ENCODE peak calls at places on chromosomes 3 and 15, in four cellular contexts. O, F, Y and H are unnamed samples. For H3K27me3, the result is how much of the 10 kb centered on the place peaks cover.

GRCh38 chr3:171297228-171297627 is 163.0 kb downstream of the TNIK start:
- DNase-seq in F (no peak), Y (no peak), O (no peak), H (no peak)

GRCh38 chr3:70916375-70917055 is 604.1 kb upstream of the MDFIC2 start:
- DNase-seq in O (no peak), F (no peak), Y (peak), H (no peak)

GRCh38 chr15:36977620-36978610 is 122.4 kb downstream of the MEIS2 start:
- DNase-seq in O (no peak), Y (peak), F (no peak), H (no peak)

GRCh38 chr3:169133178-169134161 is 530.0 kb downstream of the MECOM start:
- DNase-seq in F (no peak), Y (no peak), O (no peak), H (no peak)

GRCh38 chr3:7371693-7372572 is 511.0 kb downstream of the GRM7 start:
- DNase-seq in Y (no peak), O (no peak), F (no peak), H (no peak)

GRCh38 chr15:47846911-47847310 is 129.6 kb downstream of the SEMA6D start:
- DNase-seq in Y (no peak), O (no peak), F (no peak), H (no peak)

GRCh38 chr3:115154611-115155010 is 7.5 kb upstream of the ZBTB20 start:
- DNase-seq in O (no peak), Y (no peak), F (no peak), H (no peak)

GRCh38 chr3:152452318-152452717 is 183.6 kb downstream of the MBNL1 start:
- DNase-seq in Y (no peak), O (no peak), F (no peak), H (no peak)

GRCh38 chr3:138089091-138089490 is 26.3 kb downstream of the DZIP1L start:
- DNase-seq in O (no peak), F (no peak), Y (peak), H (no peak)

GRCh38 chr3:58567251-58567515 is 10.0 kb downstream of the FAM107A start:
- DNase-seq in Y (no peak), F (no peak), O (no peak), H (no peak)

GRCh38 chr15:55322452-55322851 is 3.4 kb downstream of the PIGB start:
- DNase-seq in O (no peak), Y (peak), F (no peak), H (no peak)

GRCh38 chr3:104291437-104291851 is 1075.3 kb upstream of the ALCAM start:
- DNase-seq in Y (no peak), O (no peak), F (no peak), H (no peak)

GRCh38 chr15:88274534-88275460 is 18.3 kb upstream of the NTRK3 start:
- DNase-seq in Y (peak), O (no peak), F (peak), H (peak)

GRCh38 chr15:43969802-43970375 is 143.1 kb downstream of the WDR76 start:
- DNase-seq in Y (no peak), O (no peak), F (no peak), H (no peak)

GRCh38 chr3:193572426-193572908 is 17.8 kb upstream of the ATP13A4 start:
- DNase-seq in Y (peak), O (no peak), F (peak), H (peak)

GRCh38 chr3:41574900-41575299 is 375.6 kb downstream of the CTNNB1 start:
- DNase-seq in Y (no peak), F (no peak), O (no peak), H (no peak)

GRCh38 chr15:20340331-20340811 is 201.2 kb downstream of the GOLGA6L6 start:
- DNase-seq in O (no peak), F (no peak), Y (no peak), H (no peak)

GRCh38 chr15:68894208-68894607 is 36.1 kb upstream of the SPESP1 start:
- DNase-seq in F (no peak), O (no peak), Y (no peak), H (no peak)

GRCh38 chr3:115087512-115087911 is 59.6 kb downstream of the ZBTB20 start:
- DNase-seq in F (no peak), O (no peak), Y (no peak), H (no peak)

GRCh38 chr3:8313591-8314298 is 187.9 kb upstream of the LMCD1 start:
- DNase-seq in F (no peak), Y (no peak), O (no peak), H (no peak)

GRCh38 chr3:121883507-121883906 is 10.7 kb upstream of the SLC15A2 start:
- DNase-seq in F (no peak), Y (peak), O (no peak), H (no peak)

GRCh38 chr3:141094851-141095545 is 43.9 kb downstream of the SPSB4 start:
- DNase-seq in O (no peak), F (no peak), Y (no peak), H (no peak)

GRCh38 chr3:179624471-179624870 is 19.9 kb downstream of the NDUFB5 start:
- DNase-seq in Y (no peak), O (no peak), F (no peak), H (no peak)

GRCh38 chr15:88701561-88702095 is 62.8 kb downstream of the ISG20 start:
- DNase-seq in F (peak), Y (peak), O (no peak), H (no peak)

GRCh38 chr15:52790941-52791751 is 1.0 kb upstream of the ONECUT1 start:
- DNase-seq in Y (no peak), O (no peak), F (peak), H (no peak)

GRCh38 chr15:82051664-82052063 is 5.8 kb upstream of the MEX3B start:
- DNase-seq in O (no peak), Y (no peak), F (no peak), H (no peak)

GRCh38 chr15:90058308-90058707 is 44.0 kb downstream of the IDH2 start:
- DNase-seq in F (no peak), Y (no peak), O (peak), H (no peak)

GRCh38 chr15:71790081-71790480 is 20.3 kb upstream of the NR2E3 start:
- DNase-seq in O (no peak), Y (no peak), F (peak), H (no peak)

GRCh38 chr3:115146032-115146417 is 1.1 kb downstream of the ZBTB20 start:
- DNase-seq in O (no peak), Y (peak), F (no peak), H (no peak)

GRCh38 chr3:161051856-161052255 is 53.3 kb downstream of the B3GALNT1 start:
- DNase-seq in F (no peak), Y (no peak), O (no peak), H (no peak)

GRCh38 chr3:32412887-32413286 is 21.2 kb downstream of the CMTM7 start:
- DNase-seq in Y (no peak), F (no peak), O (no peak), H (no peak)

GRCh38 chr15:100049936-100050876 is 291.6 kb downstream of the ADAMTS17 start:
- DNase-seq in F (no peak), Y (no peak), O (no peak), H (no peak)

GRCh38 chr15:95105229-95105628 is 873.9 kb downstream of the MCTP2 start:
- DNase-seq in Y (no peak), O (no peak), F (no peak), H (no peak)

GRCh38 chr15:96247631-96248305 is 82.7 kb upstream of the NR2F2 start:
- DNase-seq in Y (no peak), F (no peak), O (no peak), H (no peak)

GRCh38 chr3:98734737-98735136 is 28.4 kb upstream of the ST3GAL6 start:
- DNase-seq in F (no peak), O (no peak), Y (no peak), H (no peak)

GRCh38 chr15:67784057-67784781 is 41.1 kb upstream of the SKOR1 start:
- DNase-seq in F (no peak), Y (no peak), O (peak), H (no peak)

GRCh38 chr15:69860316-69860715 is 237.4 kb downstream of the TLE3 start:
- DNase-seq in Y (no peak), F (no peak), O (no peak), H (no peak)

GRCh38 chr3:64222501-64222900 is 2.8 kb downstream of the PRICKLE2 start:
- DNase-seq in O (no peak), F (no peak), Y (no peak), H (no peak)

GRCh38 chr3:13119471-13120220 is 46.4 kb upstream of the IQSEC1 start:
- DNase-seq in F (no peak), Y (no peak), O (no peak), H (no peak)
- H3K27me3 ChIP-seq in F (under half), Y (under half), O (under half), H (under half)

GRCh38 chr3:9914559-9915251 is 2.2 kb upstream of the IL17RC start:
- DNase-seq in O (no peak), F (no peak), Y (peak), H (no peak)

GRCh38 chr3:9914011-9914410 is 2.9 kb upstream of the IL17RC start:
- DNase-seq in Y (no peak), F (no peak), O (no peak), H (no peak)

GRCh38 chr3:9916734-9917680 is at the start of gene IL17RC:
- DNase-seq in Y (peak), F (peak), O (no peak), H (peak)

GRCh38 chr3:9916346-9916733 is 558 bp upstream of the IL17RC start:
- DNase-seq in F (no peak), O (no peak), Y (no peak), H (no peak)

GRCh38 chr3:9915252-9916141 is 1.4 kb upstream of the IL17RC start:
- DNase-seq in Y (peak), O (no peak), F (peak), H (no peak)
- TF ChIP-seq SUZ12 in Y (no peak), O (no peak), F (peak), H (no peak)

DNA sequence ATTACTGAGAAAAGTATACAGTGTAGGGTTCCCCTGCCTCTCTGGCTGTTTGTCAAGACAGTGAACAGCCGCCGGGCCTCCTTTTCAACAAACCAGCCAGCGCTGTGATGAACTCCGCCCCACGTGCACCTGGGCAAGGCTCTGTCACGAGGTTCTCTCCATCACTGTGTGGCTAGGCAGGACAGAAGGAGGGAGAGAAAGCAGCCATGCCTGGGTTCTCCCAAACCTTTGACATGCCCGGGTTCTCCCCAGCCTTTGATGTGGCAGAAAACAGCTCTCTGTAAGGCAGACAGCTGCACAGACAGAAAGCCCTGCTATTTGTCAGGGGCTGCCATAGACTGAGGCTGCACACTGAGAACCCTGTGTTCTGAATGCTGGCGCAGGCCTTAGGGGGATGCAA is 101.4 kb upstream of the TRPM1 start:
- DNase-seq in F (no peak), Y (no peak), O (no peak), H (no peak)
- H3K27me3 ChIP-seq in F (under half), Y (under half), O (under half), H (under half)

DNA sequence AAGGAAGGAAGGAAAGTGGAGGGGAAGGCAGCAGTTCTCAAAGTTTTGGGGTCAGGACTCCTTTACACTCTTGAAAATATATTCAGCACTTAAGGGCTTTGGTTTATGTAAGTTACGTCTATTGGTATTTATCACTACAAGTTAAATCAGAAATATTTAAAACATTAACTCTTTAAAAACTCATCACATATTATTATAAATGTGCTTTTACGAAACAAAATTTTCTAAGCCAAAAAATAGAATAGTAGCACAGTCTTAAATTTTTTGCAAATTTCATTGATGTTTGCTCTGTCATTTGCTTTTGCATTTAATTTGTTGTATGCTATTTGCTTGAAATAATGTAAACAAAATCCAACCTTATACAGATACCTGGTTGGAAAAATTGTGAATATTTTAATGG is 7.5 kb downstream of the UBE2Q2 start:
- DNase-seq in O (no peak), F (no peak), Y (no peak), H (no peak)
- TF ChIP-seq SUZ12 in O (no peak), F (no peak), Y (no peak), H (no peak)

GRCh38 chr3:184526158-184526483 is 35.5 kb upstream of the EPHB3 start:
- DNase-seq in Y (no peak), O (no peak), F (no peak), H (peak)
- H3K27me3 ChIP-seq in Y (under half), O (under half), F (under half), H (under half)

GRCh38 chr3:176953106-176954080 is 243.9 kb downstream of the TBL1XR1 start:
- DNase-seq in Y (no peak), F (no peak), O (no peak), H (no peak)

GRCh38 chr3:176950743-176951142 is 246.5 kb downstream of the TBL1XR1 start:
- DNase-seq in F (no peak), O (no peak), Y (no peak), H (no peak)

GRCh38 chr3:176954517-176954916 is 242.8 kb downstream of the TBL1XR1 start:
- DNase-seq in Y (no peak), F (no peak), O (no peak), H (no peak)

GRCh38 chr3:176951144-176951543 is 246.1 kb downstream of the TBL1XR1 start:
- DNase-seq in O (no peak), F (no peak), Y (no peak), H (no peak)

GRCh38 chr3:176951586-176952292 is 245.5 kb downstream of the TBL1XR1 start:
- DNase-seq in O (no peak), Y (no peak), F (no peak), H (no peak)
- TF ChIP-seq SUZ12 in O (no peak), Y (no peak), F (no peak), H (no peak)

GRCh38 chr15:51095681-51096331 is 1.1 kb upstream of the TNFAIP8L3 start:
- DNase-seq in F (no peak), O (no peak), Y (no peak), H (no peak)

GRCh38 chr15:51093488-51093864 is 1.2 kb downstream of the TNFAIP8L3 start:
- DNase-seq in Y (no peak), F (peak), O (no peak), H (no peak)

GRCh38 chr15:51096976-51097375 is 2.3 kb upstream of the TNFAIP8L3 start:
- DNase-seq in Y (no peak), O (no peak), F (no peak), H (no peak)

GRCh38 chr15:51093865-51094605 is 671 bp downstream of the TNFAIP8L3 start:
- DNase-seq in O (no peak), F (peak), Y (peak), H (no peak)

DNA sequence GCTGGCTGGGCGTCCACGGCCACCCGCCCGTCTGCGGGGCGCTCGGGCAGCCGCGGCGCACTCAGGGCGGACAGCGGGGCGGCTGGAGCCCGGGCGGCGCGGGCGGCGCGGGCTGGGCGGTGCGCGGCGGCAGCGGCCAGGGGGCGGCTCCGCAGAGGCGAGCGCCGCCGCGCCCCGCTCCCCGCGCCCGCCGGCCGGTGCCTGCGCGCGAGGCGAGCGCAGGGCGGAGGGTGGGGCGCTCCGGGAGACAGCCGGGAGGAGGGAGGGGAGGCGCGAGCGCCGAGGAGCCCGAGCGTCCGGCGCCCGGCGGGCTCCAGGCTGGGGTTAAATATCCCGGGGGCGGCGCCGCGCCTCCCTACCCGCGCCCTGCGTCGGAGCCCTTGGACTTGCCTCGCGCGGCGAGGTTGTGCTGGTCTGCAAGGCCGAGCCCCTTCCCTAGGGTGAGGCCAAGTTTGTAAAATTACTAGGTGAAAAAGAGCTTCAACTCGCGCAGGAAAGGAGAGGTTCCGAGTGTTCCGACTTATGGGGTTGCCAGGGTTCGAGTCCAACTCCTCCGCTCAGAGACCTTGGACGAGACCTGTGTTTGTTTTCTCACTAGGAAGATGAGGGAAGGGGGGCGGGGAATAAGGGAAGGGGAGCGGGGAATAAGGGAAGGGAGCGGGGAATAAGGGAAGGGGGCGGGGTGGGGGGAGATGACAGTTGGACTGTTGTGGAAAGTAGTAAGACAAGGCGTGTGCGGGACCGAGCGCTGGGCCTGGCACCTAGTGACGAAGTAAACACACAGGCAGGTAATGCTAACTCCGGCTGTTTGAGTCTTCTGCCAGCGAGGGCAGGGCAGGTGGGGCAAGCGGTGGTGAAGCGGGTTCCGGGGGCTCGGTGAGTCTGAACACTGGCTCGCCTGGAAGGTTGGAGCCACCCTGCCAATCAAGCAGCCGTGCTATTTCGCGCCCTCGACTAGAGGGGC is at the start of gene TNFAIP8L3:
- DNase-seq in O (no peak), Y (peak), F (peak), H (no peak)
- H3K27me3 ChIP-seq in O (under half), Y (under half), F (under half), H (half or more)

DNA sequence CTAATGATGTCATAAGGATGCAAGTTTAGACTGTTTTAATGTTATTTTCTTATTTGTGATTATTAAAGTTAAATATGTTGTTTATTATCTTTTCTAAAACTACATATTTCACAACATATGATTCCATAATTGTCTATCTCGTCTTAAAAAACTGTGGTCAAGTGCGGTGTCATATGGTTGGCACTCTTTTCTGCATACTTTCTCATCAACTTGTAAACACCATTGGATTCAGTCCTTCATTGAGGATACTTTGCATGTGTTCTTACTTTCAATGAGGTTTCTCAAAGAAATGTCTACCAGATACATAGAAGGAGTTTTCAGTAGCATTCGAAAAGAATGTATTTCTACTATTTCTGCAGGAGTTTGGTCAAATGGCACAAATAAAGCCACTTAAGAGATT is 22.0 kb upstream of the ALPK3 start:
- DNase-seq in Y (no peak), F (no peak), O (no peak), H (no peak)
- TF ChIP-seq SUZ12 in Y (no peak), F (no peak), O (no peak), H (no peak)

GRCh38 chr15:45133561-45133920 is 3.7 kb downstream of the DUOX1 start:
- DNase-seq in F (no peak), Y (no peak), O (no peak), H (no peak)
- H3K27me3 ChIP-seq in F (half or more), Y (under half), O (under half), H (under half)

GRCh38 chr3:136885357-136886213 is 23.6 kb downstream of the NCK1 start:
- DNase-seq in F (no peak), Y (no peak), O (no peak), H (no peak)

GRCh38 chr3:136883967-136884720 is 22.1 kb downstream of the NCK1 start:
- DNase-seq in F (no peak), O (no peak), Y (no peak), H (no peak)

GRCh38 chr3:136882575-136882974 is 20.6 kb downstream of the NCK1 start:
- DNase-seq in Y (no peak), F (no peak), O (no peak), H (no peak)
- TF ChIP-seq SUZ12 in Y (no peak), F (no peak), O (no peak), H (no peak)